ENCODE peak calls at places on chromosomes 4 and X, in ten cellular contexts. E is tibial artery, S is sigmoid colon, Q is IMR-90, A is HAP-1, D is fibroblast of the aortic adventitia, R is fibroblast of mammary gland, Z is WERI-Rb-1, F is aorta, B is Caco-2. I is an unnamed sample.

GRCh38 chr4:3690576-3691152 is 75.5 kb upstream of the ADRA2C start:
- DNase-seq in E (no peak), B (no peak), F (peak), S (no peak), A (no peak), D (no peak), Z (peak), Q (no peak), R (no peak), I (no peak)

GRCh38 chrX:111736571-111736970 is 55.6 kb downstream of the ALG13 start:
- DNase-seq in F (no peak), S (no peak), B (no peak), Q (no peak), Z (no peak), D (no peak), A (no peak), E (no peak), R (no peak), I (no peak)

GRCh38 chr4:62204136-62204535 is 1004.0 kb downstream of the ADGRL3 start:
- DNase-seq in Z (no peak), A (no peak), E (no peak), B (no peak), F (no peak), Q (no peak), S (no peak), D (no peak), R (no peak), I (no peak)

GRCh38 chr4:146407669-146408084 is 114.1 kb downstream of the SLC10A7 start:
- DNase-seq in D (peak), R (peak), Q (peak), F (no peak), A (no peak), E (no peak), B (no peak), S (no peak), Z (no peak), I (no peak)

GRCh38 chr4:2462218-2462991 is 6.5 kb upstream of the RNF4 start:
- DNase-seq in S (peak), Q (peak), D (peak), F (peak), A (peak), E (peak), R (peak), B (peak), Z (peak), I (peak)

GRCh38 chr4:125833-126232 is 1.5 kb downstream of the ZNF718 start:
- DNase-seq in Z (peak), F (no peak), A (no peak), R (no peak), S (no peak), Q (no peak), E (no peak), D (no peak), B (no peak), I (no peak)

GRCh38 chr4:183987987-183988392 is 82.9 kb downstream of the STOX2 start:
- DNase-seq in F (peak), Q (peak), E (peak), B (peak), A (peak), S (peak), D (peak), R (peak), Z (no peak), I (peak)

GRCh38 chr4:1092983-1093361 is 20.4 kb downstream of the RNF212 start:
- DNase-seq in E (no peak), B (no peak), Q (no peak), R (no peak), S (no peak), D (no peak), Z (no peak), F (no peak), A (no peak), I (no peak)

GRCh38 chr4:82372874-82373815 is 646 bp downstream of the HNRNPD start:
- DNase-seq in A (peak), R (peak), S (peak), Z (peak), D (peak), Q (peak), F (peak), E (peak), B (peak), I (peak)

GRCh38 chrX:151815461-151815860 is 80.9 kb downstream of the CNGA2 start:
- DNase-seq in F (no peak), A (no peak), B (no peak), Z (no peak), D (peak), E (no peak), Q (no peak), R (peak), S (no peak), I (no peak)

GRCh38 chrX:129980043-129980442 is 2.4 kb upstream of the BCORL1 start:
- DNase-seq in A (no peak), D (no peak), R (no peak), E (no peak), Z (peak), Q (no peak), B (no peak), S (peak), F (no peak), I (peak)

GRCh38 chr4:176432811-176433540 is 113.2 kb downstream of the SPCS3 start:
- DNase-seq in D (peak), R (no peak), E (no peak), Z (no peak), A (no peak), B (no peak), F (no peak), S (no peak), Q (no peak), I (no peak)

GRCh38 chr4:825063-825968 is 613 bp downstream of the CPLX1 start:
- DNase-seq in S (peak), Z (no peak), A (no peak), F (peak), E (no peak), D (no peak), B (peak), Q (no peak), R (peak), I (peak)

GRCh38 chr4:128427832-128428366 is 140.3 kb upstream of the PGRMC2 start:
- DNase-seq in F (no peak), Z (peak), B (peak), D (peak), E (no peak), A (peak), R (peak), S (no peak), Q (peak), I (peak)

GRCh38 chrX:13087322-13088154 is 43.1 kb upstream of the FAM9C start:
- DNase-seq in A (no peak), Q (peak), Z (no peak), E (no peak), F (no peak), R (no peak), B (no peak), D (peak), S (no peak), I (no peak)

DNA sequence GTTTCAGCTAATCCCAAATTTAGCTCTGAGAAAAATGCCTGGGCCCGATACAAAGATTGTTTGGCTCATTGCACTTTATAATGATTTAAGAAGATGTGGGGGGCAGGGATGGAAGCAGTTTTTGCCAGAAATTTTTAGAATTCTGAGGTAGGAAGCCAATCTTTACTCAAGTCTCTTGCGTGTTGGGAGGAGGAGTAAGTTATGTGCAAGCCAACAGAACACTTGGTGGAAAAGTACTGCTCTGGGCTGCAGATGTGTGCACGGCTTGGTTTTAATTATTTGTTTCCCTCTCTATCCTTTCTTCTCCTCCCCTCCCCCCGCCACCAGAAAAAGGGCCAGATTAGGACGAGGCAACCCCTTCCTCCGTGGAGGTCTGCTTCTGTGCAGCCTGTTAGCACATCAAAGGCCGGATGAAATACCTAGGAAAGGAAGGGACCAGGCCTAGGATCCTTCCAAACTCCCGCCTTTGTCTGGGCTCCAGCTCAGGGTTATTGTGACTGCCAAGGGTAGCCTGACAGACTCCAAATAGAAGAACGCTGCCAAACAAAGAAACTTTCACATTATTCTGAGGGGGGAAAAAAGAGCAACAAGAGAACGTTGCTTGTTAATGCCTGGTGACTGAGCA is 1.0 kb upstream of the PGRMC1 start:
- DNase-seq in A (peak), Q (no peak), F (no peak), Z (no peak), E (no peak), B (no peak), R (peak), D (peak), S (no peak), I (no peak)
- H3K4me3 ChIP-seq in A (peak), Q (no peak), F (no peak), Z (no peak), E (peak), B (no peak), R (peak), D (no peak), S (peak), I (no peak)

GRCh38 chr4:22070256-22070655 is 121.7 kb upstream of the KCNIP4 start:
- DNase-seq in E (no peak), B (no peak), S (no peak), F (no peak), Q (no peak), R (no peak), A (no peak), Z (no peak), D (no peak), I (no peak)

GRCh38 chr4:22072726-22073125 is 124.2 kb upstream of the KCNIP4 start:
- DNase-seq in E (no peak), A (no peak), Z (no peak), F (no peak), B (no peak), Q (no peak), R (no peak), S (no peak), D (no peak), I (no peak)

GRCh38 chr4:22077571-22077970 is 129.0 kb upstream of the KCNIP4 start:
- DNase-seq in Q (no peak), F (no peak), E (no peak), Z (no peak), A (no peak), B (no peak), D (peak), R (no peak), S (no peak), I (no peak)

GRCh38 chr4:22071749-22072148 is 123.2 kb upstream of the KCNIP4 start:
- DNase-seq in D (peak), F (no peak), Q (no peak), S (no peak), E (no peak), A (no peak), B (no peak), Z (no peak), R (peak), I (no peak)

GRCh38 chr4:22072240-22072639 is 123.7 kb upstream of the KCNIP4 start:
- DNase-seq in F (no peak), Z (no peak), R (no peak), Q (no peak), E (no peak), D (no peak), A (no peak), B (no peak), S (no peak), I (no peak)
- H3K4me3 ChIP-seq in F (no peak), Z (no peak), R (no peak), Q (no peak), E (no peak), D (no peak), A (no peak), B (no peak), S (no peak), I (no peak)

GRCh38 chr4:94457692-94458106 is 6.0 kb downstream of the PDLIM5 start:
- DNase-seq in D (no peak), F (no peak), R (no peak), Q (no peak), S (no peak), E (no peak), A (peak), B (no peak), Z (peak), I (no peak)
- H3K4me3 ChIP-seq in D (no peak), F (peak), R (no peak), Q (no peak), S (no peak), E (no peak), A (no peak), B (no peak), Z (no peak), I (no peak)

GRCh38 chr4:142565771-142566170 is 280.3 kb downstream of the INPP4B start:
- DNase-seq in R (no peak), F (no peak), S (no peak), Q (no peak), D (no peak), B (no peak), A (no peak), Z (no peak), E (no peak), I (no peak)
- H3K4me3 ChIP-seq in R (no peak), F (no peak), S (no peak), Q (no peak), D (no peak), B (no peak), A (no peak), Z (no peak), E (peak), I (no peak)

I was measured in hepatocyte.